ENCODE peak calls at places on chromosomes 6 and 20, in seven cellular contexts. V is A549, E is thyroid gland, T is Peyer's patch, U is uterus, Z is astrocyte, D is IMR-90. I is an unnamed sample.

GRCh38 chr20:17655286-17655651 is 26.8 kb downstream of the RRBP1 start:
- DNase-seq in V (no peak), E (no peak), T (no peak), U (peak; percentile 12), Z (peak; percentile 54), D (no peak), I (no peak)

GRCh38 chr20:61875221-61875885 is 190.3 kb downstream of the TAF4 start:
- DNase-seq in V (peak; percentile 13), E (no peak), T (no peak), U (no peak), Z (no peak), D (no peak), I (no peak)

GRCh38 chr20:10131612-10132345 is 86.9 kb upstream of the SNAP25 start:
- DNase-seq in V (peak; percentile 78), E (peak; percentile 80), T (no peak), U (peak; percentile 54), Z (peak; percentile 76), D (peak; percentile 67), I (no peak)

GRCh38 chr20:44745560-44746366 is at the start of gene KCNK15:
- DNase-seq in V (no peak), E (peak; percentile 44), T (no peak), U (peak; percentile 66), Z (no peak), D (peak; percentile 17), I (no peak)

GRCh38 chr20:54774423-54774822 is 299.0 kb downstream of the DOK5 start:
- DNase-seq in V (peak; percentile 13), E (no peak), T (no peak), U (no peak), Z (no peak), D (no peak), I (no peak)

GRCh38 chr6:109235639-109236038 is 140.3 kb downstream of the CEP57L1 start:
- DNase-seq in V (no peak), E (no peak), T (no peak), U (no peak), Z (no peak), D (no peak), I (no peak)

GRCh38 chr20:4956200-4956810 is 45.0 kb downstream of the SLC23A2 start:
- DNase-seq in V (peak; percentile 76), E (no peak), T (no peak), U (no peak), Z (no peak), D (peak; percentile 75), I (peak; percentile 77)

GRCh38 chr20:51622004-51622874 is 79.7 kb upstream of the NFATC2 start:
- DNase-seq in V (no peak), E (no peak), T (no peak), U (no peak), Z (peak; percentile 34), D (no peak), I (no peak)

GRCh38 chr6:110083875-110084585 is 95.4 kb downstream of the WASF1 start:
- DNase-seq in V (no peak), E (no peak), T (no peak), U (no peak), Z (no peak), D (no peak), I (no peak)

GRCh38 chr6:131761061-131761761 is 46.6 kb upstream of the ENPP1 start:
- DNase-seq in V (no peak), E (no peak), T (no peak), U (no peak), Z (peak; percentile 90), D (peak; percentile 89), I (no peak)

GRCh38 chr6:150800596-150801310 is 64.7 kb upstream of the MTHFD1L start:
- DNase-seq in V (no peak), E (no peak), T (no peak), U (no peak), Z (no peak), D (peak; percentile 26), I (no peak)

GRCh38 chr6:142030115-142030619 is 102.6 kb upstream of the GJE1 start:
- DNase-seq in V (no peak), E (no peak), T (no peak), U (no peak), Z (peak; percentile 46), D (peak; percentile 76), I (no peak)

GRCh38 chr6:31945507-31946369 is at the start of gene CFB:
- DNase-seq in V (peak; percentile 57), E (peak; percentile 70), T (peak; percentile 36), U (peak; percentile 82), Z (peak; percentile 71), D (peak; percentile 86), I (no peak)

GRCh38 chr6:3227363-3228045 is at the start of gene TUBB2B:
- DNase-seq in V (no peak), E (no peak), T (no peak), U (peak; percentile 29), Z (peak; percentile 42), D (peak; percentile 37), I (no peak)

GRCh38 chr6:151388997-151389639 is 2.2 kb downstream of the ZBTB2 start:
- DNase-seq in V (no peak), E (peak; percentile 18), T (no peak), U (no peak), Z (no peak), D (no peak), I (no peak)

GRCh38 chr20:2237059-2237458 is 58.7 kb upstream of the TGM3 start:
- DNase-seq in V (no peak), E (peak; percentile 9), T (no peak), U (no peak), Z (peak; percentile 100), D (peak; percentile 95), I (no peak)

DNA sequence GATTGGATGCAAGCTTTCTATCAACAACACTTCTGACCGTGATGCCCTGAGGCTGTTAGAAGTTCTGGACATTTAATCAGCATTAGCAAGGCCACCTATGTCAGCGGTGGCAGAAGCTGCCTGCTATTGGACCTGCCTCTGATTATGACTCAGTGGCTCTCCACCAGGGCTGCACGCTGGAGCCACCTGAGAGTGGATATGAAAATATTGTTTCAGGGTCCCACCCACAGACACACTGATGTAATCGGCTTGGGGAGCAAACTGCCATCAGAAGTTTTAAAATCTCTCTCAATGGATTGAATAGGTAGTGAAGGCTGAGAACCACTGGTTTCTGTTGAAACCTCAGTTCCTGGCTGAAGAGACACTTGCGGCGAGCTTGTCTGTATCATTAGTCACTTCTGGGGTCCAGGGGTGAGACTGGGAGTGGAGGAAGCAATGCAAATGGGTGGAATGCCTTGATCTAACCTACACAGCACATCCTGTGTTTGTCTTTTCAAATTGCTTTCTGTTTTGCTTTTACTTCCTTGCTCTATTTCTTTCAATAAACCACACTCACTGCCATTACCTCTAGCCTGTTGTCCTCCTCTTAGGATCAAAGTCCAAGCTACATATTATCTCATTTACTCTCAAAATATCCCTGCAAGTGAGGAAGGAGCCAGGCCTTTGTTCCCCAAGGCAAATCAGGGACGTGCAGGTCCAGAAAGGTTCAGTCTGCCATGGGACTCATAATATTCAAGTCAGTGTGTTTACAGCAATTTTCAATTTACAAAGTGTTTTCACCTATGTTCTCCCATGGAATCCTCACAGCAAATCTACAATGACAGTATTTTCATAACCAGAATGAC is 4.2 kb downstream of the CLIC5 start:
- DNase-seq in V (no peak), E (no peak), T (peak; percentile 75), U (no peak), Z (no peak), D (no peak), I (no peak)
- H3K27ac ChIP-seq in V (no peak overlapping the region), E (no peak overlapping the region), T (peak overlapping the region; percentile 87), U (no peak overlapping the region), Z (no peak overlapping the region), D (no peak overlapping the region), I (no peak overlapping the region)

GRCh38 chr6:116560130-116560529 is 6.6 kb downstream of the CALHM4 start:
- DNase-seq in V (no peak), E (no peak), T (no peak), U (no peak), Z (no peak), D (no peak), I (no peak)

GRCh38 chr6:116562614-116563013 is 8.7 kb upstream of the RWDD1 start:
- DNase-seq in V (no peak), E (no peak), T (no peak), U (no peak), Z (no peak), D (no peak), I (no peak)

GRCh38 chr6:116561377-116562018 is 7.9 kb downstream of the CALHM4 start:
- DNase-seq in V (peak; percentile 55), E (peak; percentile 75), T (peak; percentile 70), U (peak; percentile 74), Z (peak; percentile 32), D (peak; percentile 75), I (peak; percentile 67)

GRCh38 chr6:116563830-116564229 is 7.5 kb upstream of the RWDD1 start:
- DNase-seq in V (no peak), E (no peak), T (no peak), U (no peak), Z (no peak), D (no peak), I (no peak)

GRCh38 chr6:116562019-116562403 is 8.5 kb downstream of the CALHM4 start:
- DNase-seq in V (no peak), E (no peak), T (no peak), U (no peak), Z (no peak), D (no peak), I (no peak)
- H3K27ac ChIP-seq in V (no peak overlapping the region), E (no peak overlapping the region), T (no peak overlapping the region), U (no peak overlapping the region), Z (no peak overlapping the region), D (no peak overlapping the region), I (no peak overlapping the region)

GRCh38 chr20:64161595-64162238 is 2.5 kb upstream of the MYT1 start:
- DNase-seq in V (peak; percentile 19), E (peak; percentile 49), T (no peak), U (no peak), Z (peak; percentile 23), D (peak; percentile 38), I (no peak)

GRCh38 chr20:64164123-64164836 is at the start of gene MYT1:
- DNase-seq in V (no peak), E (no peak), T (no peak), U (no peak), Z (no peak), D (no peak), I (no peak)

GRCh38 chr20:64165866-64166600 is 1.8 kb downstream of the MYT1 start:
- DNase-seq in V (no peak), E (no peak), T (no peak), U (no peak), Z (no peak), D (no peak), I (no peak)

GRCh38 chr20:64162239-64162621 is 2.0 kb upstream of the MYT1 start:
- DNase-seq in V (no peak), E (no peak), T (no peak), U (no peak), Z (no peak), D (no peak), I (no peak)

GRCh38 chr20:64163776-64164122 is 503 bp upstream of the MYT1 start:
- DNase-seq in V (no peak), E (no peak), T (no peak), U (no peak), Z (no peak), D (no peak), I (no peak)
- H3K27ac ChIP-seq in V (no peak overlapping the region), E (no peak overlapping the region), T (no peak overlapping the region), U (no peak overlapping the region), Z (no peak overlapping the region), D (no peak overlapping the region), I (no peak overlapping the region)

GRCh38 chr6:48325701-48326100 is 214.7 kb upstream of the PTCHD4 start:
- DNase-seq in V (no peak), E (no peak), T (no peak), U (no peak), Z (no peak), D (peak; percentile 50), I (no peak)
- H3K27ac ChIP-seq in V (no peak overlapping the region), E (no peak overlapping the region), T (no peak overlapping the region), U (no peak overlapping the region), Z (no peak overlapping the region), D (no peak overlapping the region), I (no peak overlapping the region)

I was measured in OCI-LY7.